ENCODE peak calls at places on chromosomes 16 and 17, in nine cellular contexts. U is mesenteric fat pad; B is NCI-H2171 treated with DMSO at 0.1 percent for 48 hours; V is ELR; Q is stimulated activated CD4-positive, alpha-beta T cell treated with anti-CD3 and anti-CD28 coated beads, TNF-alpha, amount 100 ng/mL, for 4 hours; M is right cardiac atrium; J is upper lobe of right lung; X is neuronal stem cell; F is COR-L47. K is an unnamed sample.

GRCh38 chr17:77706938-77707337 is 251.6 kb upstream of the TNRC6C start:
- DNase-seq in M (no peak), Q (no peak), V (no peak), X (no peak), B (no peak), J (no peak), F (no peak), U (peak), K (no peak)

GRCh38 chr16:12235110-12235509 is 258.6 kb downstream of the SNX29 start:
- DNase-seq in V (no peak), Q (no peak), M (no peak), X (no peak), B (peak), J (no peak), F (no peak), U (no peak), K (no peak)

GRCh38 chr16:23940111-23940510 is 104.3 kb downstream of the PRKCB start:
- DNase-seq in B (no peak), Q (no peak), J (no peak), X (no peak), V (no peak), M (no peak), U (no peak), F (no peak), K (no peak)

GRCh38 chr17:76382305-76382802 is 2.1 kb upstream of the SPHK1 start:
- DNase-seq in F (no peak), M (peak), V (peak), B (no peak), U (no peak), J (no peak), X (peak), Q (peak), K (no peak)

GRCh38 chr16:86672215-86672863 is 94.0 kb downstream of the FOXL1 start:
- DNase-seq in F (no peak), J (no peak), U (no peak), B (no peak), V (no peak), X (no peak), Q (no peak), M (no peak), K (no peak)

GRCh38 chr17:58521680-58522079 is 7.2 kb upstream of the MTMR4 start:
- DNase-seq in X (no peak), B (no peak), Q (no peak), J (no peak), M (no peak), V (no peak), U (no peak), F (no peak), K (no peak)

GRCh38 chr17:43530303-43531081 is 15.6 kb downstream of the ETV4 start:
- DNase-seq in B (peak), M (peak), V (peak), U (no peak), F (no peak), X (peak), J (peak), Q (no peak), K (no peak)

GRCh38 chr17:78684026-78684425 is 98.0 kb downstream of the CYTH1 start:
- DNase-seq in Q (no peak), M (no peak), J (no peak), F (no peak), X (no peak), B (no peak), U (no peak), V (no peak), K (no peak)

GRCh38 chr17:57733085-57733484 is 12.0 kb downstream of the CCDC182 start:
- DNase-seq in U (no peak), X (no peak), Q (no peak), B (no peak), V (no peak), M (no peak), J (no peak), F (no peak), K (no peak)

GRCh38 chr16:75703341-75703740 is 2.1 kb upstream of the DUXB start:
- DNase-seq in M (no peak), U (no peak), B (no peak), X (no peak), Q (no peak), F (no peak), J (no peak), V (peak), K (no peak)

GRCh38 chr17:48139948-48140347 is 32.4 kb downstream of the SNX11 start:
- DNase-seq in U (no peak), J (no peak), B (no peak), Q (no peak), V (no peak), X (no peak), M (no peak), F (no peak), K (no peak)

GRCh38 chr16:85613609-85614337 is 651 bp downstream of the GSE1 start:
- DNase-seq in X (no peak), M (peak), J (peak), U (no peak), B (peak), V (peak), Q (no peak), F (peak), K (peak)

GRCh38 chr17:77842148-77842905 is 116.2 kb upstream of the TNRC6C start:
- DNase-seq in J (peak), B (no peak), Q (no peak), U (no peak), M (no peak), F (peak), X (no peak), V (peak), K (no peak)

GRCh38 chr17:41771389-41772206 is 14.9 kb downstream of the JUP start:
- DNase-seq in Q (no peak), B (no peak), F (no peak), V (no peak), J (no peak), X (no peak), M (no peak), U (no peak), K (no peak)

GRCh38 chr17:48728232-48729231 is at the start of gene HOXB13:
- DNase-seq in J (no peak), X (no peak), B (no peak), M (peak), V (peak), Q (no peak), F (peak), U (no peak), K (peak)

GRCh38 chr16:85530370-85530739 is 82.8 kb upstream of the GSE1 start:
- DNase-seq in M (no peak), F (no peak), V (no peak), B (peak), U (no peak), Q (no peak), J (no peak), X (no peak), K (no peak)

GRCh38 chr17:82242698-82242976 is 13.8 kb downstream of the SLC16A3 start:
- DNase-seq in X (no peak), F (no peak), U (no peak), J (no peak), B (no peak), V (no peak), M (no peak), Q (no peak), K (no peak)

GRCh38 chr17:79808763-79809529 is 12.1 kb upstream of the CBX8 start:
- DNase-seq in Q (no peak), F (peak), B (peak), X (no peak), M (peak), J (no peak), V (no peak), U (no peak), K (no peak)

GRCh38 chr17:73722163-73722562 is 77.9 kb upstream of the SDK2 start:
- DNase-seq in M (no peak), X (no peak), V (no peak), Q (peak), F (peak), J (no peak), U (no peak), B (peak), K (peak)

GRCh38 chr17:82674656-82675475 is 23.6 kb downstream of the RAB40B start:
- DNase-seq in X (no peak), M (no peak), U (no peak), Q (no peak), F (peak), V (no peak), B (no peak), J (no peak), K (no peak)

GRCh38 chr16:68486671-68487495 is 38.6 kb upstream of the SMPD3 start:
- DNase-seq in B (peak), V (no peak), M (no peak), Q (no peak), J (no peak), X (no peak), U (no peak), F (peak), K (no peak)

GRCh38 chr17:63840591-63841349 is 1.7 kb downstream of the SMARCD2 start:
- DNase-seq in Q (no peak), X (no peak), M (peak), B (no peak), F (no peak), U (no peak), J (no peak), V (no peak), K (no peak)